ENCODE peak calls at places on chromosomes 3 and 15, in ten cellular contexts. H, G, T, U, R, O, V, I, C and J are unnamed samples.

GRCh38 chr15:57732526-57733331 is 26.2 kb downstream of the POLR2M start:
- DNase-seq in H (peak; percentile 45), G (peak; percentile 6), T (peak; percentile 67), U (peak; percentile 76), R (peak; percentile 49), O (no peak), V (peak; percentile 36), I (peak; percentile 50), C (peak; percentile 82), J (no peak)

GRCh38 chr3:103712320-103713008 is 1277.6 kb downstream of the ZPLD1 start:
- DNase-seq in H (no peak), G (no peak), T (peak; percentile 1), U (no peak), R (no peak), O (no peak), V (no peak), I (peak; percentile 17), C (no peak), J (no peak)

GRCh38 chr3:65914032-65914739 is 124.5 kb downstream of the MAGI1 start:
- DNase-seq in H (no peak), G (no peak), T (peak; percentile 19), U (no peak), R (no peak), O (no peak), V (no peak), I (no peak), C (no peak), J (no peak)

GRCh38 chr3:157859541-157859940 is 246.7 kb downstream of the SHOX2 start:
- DNase-seq in H (no peak), G (no peak), T (no peak), U (peak; percentile 22), R (no peak), O (no peak), V (no peak), I (no peak), C (no peak), J (no peak)

GRCh38 chr3:8942115-8942514 is 21.2 kb downstream of the RAD18 start:
- DNase-seq in H (no peak), G (no peak), T (no peak), U (no peak), R (no peak), O (no peak), V (no peak), I (no peak), C (no peak), J (no peak)

GRCh38 chr15:77611767-77612166 is 20.9 kb downstream of the LINGO1 start:
- DNase-seq in H (no peak), G (no peak), T (no peak), U (no peak), R (no peak), O (no peak), V (no peak), I (no peak), C (no peak), J (no peak)

GRCh38 chr3:127620637-127621375 is 8.2 kb upstream of the PODXL2 start:
- DNase-seq in H (no peak), G (no peak), T (no peak), U (no peak), R (no peak), O (no peak), V (no peak), I (no peak), C (no peak), J (peak; percentile 40)

GRCh38 chr3:144189044-144189443 is 217.4 kb downstream of the DIPK2A start:
- DNase-seq in H (no peak), G (no peak), T (no peak), U (no peak), R (no peak), O (no peak), V (no peak), I (peak; percentile 46), C (no peak), J (no peak)

GRCh38 chr15:63601026-63601726 is 4.0 kb downstream of the FBXL22 start:
- DNase-seq in H (no peak), G (peak; percentile 68), T (no peak), U (no peak), R (no peak), O (no peak), V (no peak), I (peak; percentile 44), C (peak; percentile 67), J (peak; percentile 79)

GRCh38 chr3:133361435-133361834 is 38.4 kb upstream of the BFSP2 start:
- DNase-seq in H (no peak), G (no peak), T (no peak), U (no peak), R (no peak), O (no peak), V (no peak), I (no peak), C (no peak), J (no peak)

GRCh38 chr3:61439116-61439459 is 122.3 kb upstream of the PTPRG start:
- DNase-seq in H (no peak), G (no peak), T (no peak), U (no peak), R (no peak), O (no peak), V (no peak), I (no peak), C (no peak), J (no peak)

GRCh38 chr15:91222052-91222451 is 122.0 kb downstream of the SV2B start:
- DNase-seq in H (no peak), G (no peak), T (no peak), U (no peak), R (no peak), O (no peak), V (no peak), I (no peak), C (no peak), J (no peak)

GRCh38 chr3:188956839-188957489 is 214.8 kb upstream of the TPRG1 start:
- DNase-seq in H (peak; percentile 50), G (no peak), T (peak; percentile 85), U (peak; percentile 87), R (peak; percentile 49), O (no peak), V (peak; percentile 62), I (peak; percentile 78), C (no peak), J (no peak)

GRCh38 chr15:43204016-43204901 is 16.6 kb downstream of the EPB42 start:
- DNase-seq in H (peak; percentile 56), G (peak; percentile 12), T (peak; percentile 56), U (peak; percentile 81), R (peak; percentile 53), O (no peak), V (no peak), I (peak; percentile 75), C (peak; percentile 68), J (no peak)

GRCh38 chr15:90482124-90483011 is 47.4 kb upstream of the CRTC3 start:
- DNase-seq in H (peak; percentile 50), G (peak; percentile 17), T (peak; percentile 74), U (peak; percentile 69), R (peak; percentile 80), O (no peak), V (peak; percentile 71), I (peak; percentile 66), C (peak; percentile 71), J (no peak)

GRCh38 chr15:69577397-69577796 is 124.8 kb downstream of the RPLP1 start:
- DNase-seq in H (no peak), G (no peak), T (no peak), U (no peak), R (no peak), O (no peak), V (no peak), I (no peak), C (no peak), J (no peak)
- H3K27me3 ChIP-seq in H (peaks cover 15% of the 10 kb centered on the region), G (no peaks in the 10 kb centered on the region), T (peaks cover 3% of the 10 kb centered on the region), U (no peaks in the 10 kb centered on the region), R (peaks cover 94% of the 10 kb centered on the region), O (peaks cover 76% of the 10 kb centered on the region), V (no peaks in the 10 kb centered on the region), I (peaks cover 66% of the 10 kb centered on the region), C (no peaks in the 10 kb centered on the region), J (no peaks in the 10 kb centered on the region)

DNA sequence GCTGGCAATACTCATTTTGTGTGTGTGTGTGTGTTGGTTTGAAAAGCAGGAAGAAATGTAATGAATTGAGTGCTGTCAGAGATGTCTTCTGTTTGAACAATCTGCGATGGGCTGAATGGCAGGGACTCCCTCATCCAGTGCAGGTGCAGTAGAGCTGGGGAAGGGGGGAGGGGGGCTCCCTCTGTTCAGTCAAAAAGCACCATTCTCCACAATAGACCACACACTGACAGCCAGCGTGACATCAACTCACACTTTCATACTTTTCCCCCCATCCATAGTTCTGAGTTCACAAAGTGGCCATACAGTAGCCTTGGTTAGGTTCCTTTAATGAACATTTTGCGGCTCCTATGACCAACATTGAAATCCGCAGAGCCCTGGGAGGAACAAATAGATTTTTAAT is 10.4 kb downstream of the SOX2 start:
- DNase-seq in H (no peak), G (no peak), T (no peak), U (no peak), R (no peak), O (no peak), V (no peak), I (no peak), C (no peak), J (no peak)
- H3K27me3 ChIP-seq in H (peaks cover 100% of the 10 kb centered on the region), G (peaks cover 71% of the 10 kb centered on the region), T (peaks cover 37% of the 10 kb centered on the region), U (no peaks in the 10 kb centered on the region), R (peaks cover 40% of the 10 kb centered on the region), O (peaks cover 100% of the 10 kb centered on the region), V (peaks cover 99% of the 10 kb centered on the region), I (peaks cover 62% of the 10 kb centered on the region), C (no peaks in the 10 kb centered on the region), J (peaks cover 100% of the 10 kb centered on the region)

GRCh38 chr15:93180128-93180527 is 91.1 kb upstream of the RGMA start:
- DNase-seq in H (no peak), G (no peak), T (no peak), U (no peak), R (no peak), O (no peak), V (no peak), I (no peak), C (no peak), J (no peak)

GRCh38 chr15:93179072-93179471 is 90.1 kb upstream of the RGMA start:
- DNase-seq in H (peak; percentile 34), G (no peak), T (no peak), U (peak; percentile 79), R (no peak), O (no peak), V (no peak), I (no peak), C (peak; percentile 85), J (peak; percentile 77)

GRCh38 chr15:93179704-93180103 is 90.7 kb upstream of the RGMA start:
- DNase-seq in H (no peak), G (no peak), T (no peak), U (no peak), R (no peak), O (no peak), V (no peak), I (no peak), C (peak; percentile 37), J (no peak)

GRCh38 chr15:93180656-93181055 is 91.6 kb upstream of the RGMA start:
- DNase-seq in H (no peak), G (no peak), T (no peak), U (no peak), R (no peak), O (no peak), V (no peak), I (no peak), C (no peak), J (no peak)

GRCh38 chr15:93178371-93178770 is 89.4 kb upstream of the RGMA start:
- DNase-seq in H (no peak), G (no peak), T (no peak), U (peak; percentile 26), R (no peak), O (no peak), V (no peak), I (no peak), C (no peak), J (no peak)
- H3K27me3 ChIP-seq in H (no peaks in the 10 kb centered on the region), G (no peaks in the 10 kb centered on the region), T (no peaks in the 10 kb centered on the region), U (no peaks in the 10 kb centered on the region), R (peaks cover 14% of the 10 kb centered on the region), O (peaks cover 35% of the 10 kb centered on the region), V (no peaks in the 10 kb centered on the region), I (no peaks in the 10 kb centered on the region), C (no peaks in the 10 kb centered on the region), J (no peaks in the 10 kb centered on the region)

GRCh38 chr15:89364741-89365450 is 30.3 kb upstream of the POLG start:
- DNase-seq in H (no peak), G (no peak), T (no peak), U (no peak), R (no peak), O (no peak), V (no peak), I (no peak), C (no peak), J (no peak)
- H3K27me3 ChIP-seq in H (peaks cover 100% of the 10 kb centered on the region), G (peaks cover 69% of the 10 kb centered on the region), T (peaks cover 89% of the 10 kb centered on the region), U (no peaks in the 10 kb centered on the region), R (peaks cover 94% of the 10 kb centered on the region), O (peaks cover 100% of the 10 kb centered on the region), V (peaks cover 79% of the 10 kb centered on the region), I (peaks cover 94% of the 10 kb centered on the region), C (no peaks in the 10 kb centered on the region), J (peaks cover 98% of the 10 kb centered on the region)